ENCODE peak calls at places on chromosomes 6 and 20, in four cellular contexts. B is CD8-positive, alpha-beta T cell; A is aorta; O is HFF-Myc. C is an unnamed sample.

GRCh38 chr6:100177956-100178355 is 183.9 kb upstream of the MCHR2 start:
- DNase-seq in B (no peak), A (no peak), O (no peak), C (no peak)

GRCh38 chr6:43806041-43806757 is 36.2 kb downstream of the VEGFA start:
- DNase-seq in B (no peak), A (peak), O (no peak), C (no peak)

GRCh38 chr6:125961117-125961516 is 4.5 kb downstream of the HINT3 start:
- DNase-seq in B (no peak), A (no peak), O (no peak), C (no peak)

GRCh38 chr6:33453361-33454008 is 891 bp upstream of the ZBTB9 start:
- DNase-seq in B (no peak), A (no peak), O (no peak), C (no peak)

GRCh38 chr20:9514461-9515210 is at the start of gene LAMP5:
- DNase-seq in B (no peak), A (peak), O (no peak), C (no peak)

GRCh38 chr6:4066029-4066755 is 12.7 kb downstream of the FAM217A start:
- DNase-seq in B (no peak), A (no peak), O (no peak), C (no peak)

GRCh38 chr6:144447487-144447886 is 162.4 kb downstream of the UTRN start:
- DNase-seq in B (no peak), A (no peak), O (no peak), C (no peak)

GRCh38 chr6:159759645-159760044 is 2.2 kb upstream of the ACAT2 start:
- DNase-seq in B (no peak), A (no peak), O (no peak), C (no peak)

GRCh38 chr6:149235130-149235561 is 82.4 kb upstream of the TAB2 start:
- DNase-seq in B (no peak), A (no peak), O (peak), C (no peak)

GRCh38 chr6:131755597-131755996 is 44.8 kb upstream of the CTAGE9 start:
- DNase-seq in B (no peak), A (no peak), O (peak), C (peak)

GRCh38 chr6:127206531-127207065 is 60.1 kb upstream of the RNF146 start:
- DNase-seq in B (no peak), A (no peak), O (no peak), C (no peak)

GRCh38 chr6:113635222-113635970 is 221.7 kb upstream of the MARCKS start:
- DNase-seq in B (no peak), A (no peak), O (no peak), C (no peak)

GRCh38 chr20:53847118-53847842 is 223.1 kb downstream of the BCAS1 start:
- DNase-seq in B (no peak), A (no peak), O (no peak), C (no peak)

GRCh38 chr6:44771647-44772415 is 384.3 kb downstream of the CDC5L start:
- DNase-seq in B (no peak), A (no peak), O (no peak), C (no peak)

GRCh38 chr6:43669050-43669921 is 18.3 kb downstream of the MRPS18A start:
- DNase-seq in B (no peak), A (peak), O (no peak), C (no peak)

GRCh38 chr6:85703359-85703758 is 60.7 kb upstream of the SYNCRIP start:
- DNase-seq in B (no peak), A (no peak), O (no peak), C (no peak)

GRCh38 chr6:145469021-145469420 is 266.3 kb downstream of the EPM2A start:
- DNase-seq in B (no peak), A (no peak), O (no peak), C (no peak)

GRCh38 chr6:29864037-29864795 is 36.6 kb downstream of the HLA-G start:
- DNase-seq in B (no peak), A (no peak), O (no peak), C (no peak)

GRCh38 chr20:62312662-62312977 is 9.8 kb downstream of the ADRM1 start:
- DNase-seq in B (no peak), A (no peak), O (no peak), C (no peak)

GRCh38 chr20:53940883-53941546 is 129.4 kb downstream of the BCAS1 start:
- DNase-seq in B (no peak), A (no peak), O (no peak), C (peak)

GRCh38 chr6:38646166-38646565 is 6.4 kb upstream of the BTBD9 start:
- DNase-seq in B (no peak), A (no peak), O (peak), C (no peak)

GRCh38 chr6:144564202-144564601 is 279.1 kb downstream of the UTRN start:
- DNase-seq in B (no peak), A (no peak), O (no peak), C (no peak)

GRCh38 chr6:105317607-105318533 is 85.0 kb downstream of the PREP start:
- DNase-seq in B (no peak), A (no peak), O (no peak), C (no peak)

GRCh38 chr20:39523405-39523804 is 561.3 kb downstream of the DHX35 start:
- DNase-seq in B (no peak), A (no peak), O (no peak), C (no peak)

GRCh38 chr6:14578994-14579393 is 461.4 kb downstream of the CD83 start:
- DNase-seq in B (no peak), A (no peak), O (no peak), C (no peak)

GRCh38 chr20:60065741-60066437 is 107.7 kb downstream of the CDH26 start:
- DNase-seq in B (no peak), A (peak), O (no peak), C (no peak)

GRCh38 chr6:158468666-158469065 is 91.2 kb upstream of the TMEM181 start:
- DNase-seq in B (no peak), A (no peak), O (no peak), C (no peak)

GRCh38 chr20:48892849-48893352 is 28.6 kb upstream of the ARFGEF2 start:
- DNase-seq in B (no peak), A (no peak), O (no peak), C (no peak)

GRCh38 chr6:30752164-30752927 is 8.0 kb upstream of the IER3 start:
- DNase-seq in B (no peak), A (peak), O (peak), C (peak)

GRCh38 chr20:54284928-54285704 is 77.2 kb downstream of the PFDN4 start:
- DNase-seq in B (no peak), A (no peak), O (peak), C (no peak)

GRCh38 chr6:142857609-142858195 is 87.3 kb downstream of the HIVEP2 start:
- DNase-seq in B (no peak), A (no peak), O (no peak), C (no peak)

GRCh38 chr6:156617376-156617775 is 159.8 kb upstream of the ARID1B start:
- DNase-seq in B (no peak), A (no peak), O (no peak), C (peak)

GRCh38 chr20:24647713-24648112 is 178.3 kb downstream of the SYNDIG1 start:
- DNase-seq in B (no peak), A (no peak), O (no peak), C (no peak)

GRCh38 chr6:53492860-53493634 is 51.9 kb downstream of the GCLC start:
- DNase-seq in B (no peak), A (no peak), O (peak), C (no peak)
- H3K4me3 ChIP-seq in B (no peak), A (peak), O (no peak), C (peak)

GRCh38 chr20:56409521-56409920 is 2.5 kb upstream of the CASS4 start:
- DNase-seq in B (no peak), A (no peak), O (no peak), C (no peak)

GRCh38 chr20:56412473-56412790 is 372 bp downstream of the CASS4 start:
- DNase-seq in B (no peak), A (no peak), O (no peak), C (no peak)

GRCh38 chr20:56412949-56413348 is 889 bp downstream of the CASS4 start:
- DNase-seq in B (no peak), A (no peak), O (no peak), C (no peak)

GRCh38 chr20:56409946-56410345 is 2.1 kb upstream of the CASS4 start:
- DNase-seq in B (no peak), A (no peak), O (no peak), C (no peak)

GRCh38 chr20:56411759-56412472 is at the start of gene CASS4:
- DNase-seq in B (peak), A (no peak), O (no peak), C (peak)
- H3K4me3 ChIP-seq in B (peak), A (no peak), O (peak), C (peak)

GRCh38 chr20:41318271-41318649 is 729 bp upstream of the ZHX3 start:
- DNase-seq in B (no peak), A (no peak), O (no peak), C (no peak)
- H3K4me3 ChIP-seq in B (peak), A (no peak), O (peak), C (peak)

GRCh38 chr6:108132863-108133262 is 33.0 kb upstream of the NR2E1 start:
- DNase-seq in B (no peak), A (no peak), O (no peak), C (no peak)

GRCh38 chr6:108133594-108134179 is 32.1 kb upstream of the NR2E1 start:
- DNase-seq in B (no peak), A (peak), O (no peak), C (peak)

DNA sequence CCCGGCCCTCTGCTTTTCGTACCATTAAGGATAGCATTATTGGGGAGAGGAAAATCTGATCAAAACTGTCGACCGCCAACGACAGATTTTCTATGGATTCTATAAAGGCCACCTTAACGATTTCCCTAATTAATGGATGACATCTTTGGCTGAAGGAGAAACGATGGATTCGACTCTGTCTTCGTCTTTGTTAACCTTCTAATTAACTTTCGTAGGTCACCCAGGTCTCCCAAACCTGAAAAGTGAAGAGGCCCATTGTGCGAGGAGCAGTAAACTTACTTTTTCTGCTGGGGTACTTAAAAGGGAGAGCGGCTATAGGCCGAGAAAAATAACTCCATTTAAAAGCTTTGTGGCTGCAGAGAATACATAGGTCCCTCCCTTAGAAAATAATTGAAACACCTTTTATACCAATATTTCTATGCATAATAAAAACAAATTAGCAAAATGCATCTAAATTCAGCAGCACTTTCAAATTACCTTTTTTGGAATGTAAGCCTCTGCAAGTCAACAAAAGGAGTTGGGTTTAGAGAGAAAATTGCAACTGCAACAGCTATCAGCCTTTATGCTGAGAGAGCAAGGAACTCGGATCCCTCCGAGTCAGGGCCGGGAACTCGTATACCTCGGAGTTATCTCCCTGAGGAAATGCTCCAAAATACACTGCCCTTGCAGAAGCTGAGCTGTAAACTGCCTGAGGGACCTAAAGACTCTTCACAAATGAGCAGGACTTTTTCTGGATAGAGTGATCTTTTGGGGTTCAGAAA is 31.4 kb upstream of the NR2E1 start:
- DNase-seq in B (no peak), A (no peak), O (no peak), C (no peak)
- H3K4me3 ChIP-seq in B (peak), A (no peak), O (no peak), C (peak)

C was measured in AG04449.